ENCODE peak calls at places on chromosomes 5 and 9, in six cellular contexts. P, W, Z, H, M and L are unnamed samples.
A peak's percentile ranks its signal among the peaks of the same experiment; 100 is the strongest.

GRCh38 chr9:135616621-135617537 is 22.5 kb downstream of the GLT6D1 start:
- DNase-seq in M (no peak), P (no peak), W (no peak), Z (no peak), H (no peak), L (no peak)

GRCh38 chr5:97475847-97476246 is 292.8 kb upstream of the RIOK2 start:
- DNase-seq in P (no peak), M (no peak), W (no peak), Z (no peak), H (no peak), L (no peak)

GRCh38 chr9:124594673-124595072 is 87.5 kb upstream of the NR5A1 start:
- DNase-seq in W (no peak), P (no peak), Z (peak; percentile 7), M (no peak), H (no peak), L (no peak)

GRCh38 chr5:158807-159447 is 32.4 kb upstream of the LRRC14B start:
- DNase-seq in H (peak; percentile 61), Z (no peak), M (no peak), W (no peak), P (no peak), L (no peak)

GRCh38 chr5:80082731-80083114 is 47.6 kb downstream of the THBS4 start:
- DNase-seq in M (peak; percentile 80), W (peak; percentile 79), Z (peak; percentile 78), P (peak; percentile 91), H (peak; percentile 89), L (peak; percentile 12)

GRCh38 chr9:133443982-133444381 is 15.8 kb upstream of the CACFD1 start:
- DNase-seq in Z (no peak), P (no peak), H (no peak), M (no peak), W (peak; percentile 28), L (no peak)

GRCh38 chr9:116156621-116157314 is 3.2 kb downstream of the PAPPA start:
- DNase-seq in H (peak; percentile 84), Z (peak; percentile 93), P (no peak), M (peak; percentile 96), W (peak; percentile 96), L (no peak)

GRCh38 chr9:121267689-121268597 is at the start of gene GSN:
- DNase-seq in W (peak; percentile 68), H (peak; percentile 95), M (peak; percentile 67), P (peak; percentile 69), Z (peak; percentile 63), L (peak; percentile 59)

GRCh38 chr9:19577411-19577810 is 168.6 kb downstream of the ACER2 start:
- DNase-seq in M (no peak), H (no peak), Z (no peak), P (no peak), W (no peak), L (no peak)

GRCh38 chr9:2481216-2481615 is 140.4 kb upstream of the VLDLR start:
- DNase-seq in W (no peak), P (no peak), H (no peak), M (no peak), Z (no peak), L (no peak)

GRCh38 chr9:130111805-130112204 is 58.1 kb downstream of the GPR107 start:
- DNase-seq in H (peak; percentile 45), P (no peak), Z (no peak), W (no peak), M (no peak), L (no peak)

GRCh38 chr9:133113163-133113927 is 7.7 kb downstream of the RALGDS start:
- DNase-seq in W (no peak), H (peak; percentile 85), P (no peak), Z (no peak), M (no peak), L (no peak)

GRCh38 chr9:131977074-131977838 is 102.4 kb downstream of the MED27 start:
- DNase-seq in P (no peak), Z (no peak), M (no peak), W (no peak), H (no peak), L (no peak)

GRCh38 chr5:140571105-140571504 is 6.5 kb downstream of the SLC35A4 start:
- DNase-seq in H (no peak), M (no peak), P (no peak), W (no peak), Z (no peak), L (no peak)

GRCh38 chr5:147643142-147643541 is 133.3 kb upstream of the DPYSL3 start:
- DNase-seq in P (no peak), W (peak; percentile 15), Z (no peak), H (no peak), M (no peak), L (no peak)

GRCh38 chr9:24051587-24051986 is 225.5 kb upstream of the ELAVL2 start:
- DNase-seq in W (no peak), H (no peak), P (no peak), Z (no peak), M (no peak), L (no peak)

GRCh38 chr5:372911-373709 is 51.6 kb downstream of the AHRR start:
- DNase-seq in H (peak; percentile 71), P (no peak), Z (no peak), M (peak; percentile 14), W (no peak), L (no peak)

GRCh38 chr5:20128346-20128745 is 140.3 kb upstream of the CDH18 start:
- DNase-seq in H (no peak), M (no peak), W (no peak), Z (no peak), P (no peak), L (no peak)

GRCh38 chr9:20144255-20144654 is 355.4 kb upstream of the SLC24A2 start:
- DNase-seq in P (no peak), M (no peak), Z (no peak), W (no peak), H (no peak), L (no peak)

GRCh38 chr5:82396871-82397514 is 118.8 kb upstream of the RPS23 start:
- DNase-seq in W (peak; percentile 100), Z (peak; percentile 100), M (peak; percentile 99), H (peak; percentile 92), P (peak; percentile 73), L (no peak)

GRCh38 chr5:109561447-109561846 is 128.3 kb upstream of the MAN2A1 start:
- DNase-seq in H (no peak), Z (no peak), W (no peak), P (no peak), M (no peak), L (no peak)

GRCh38 chr5:124060413-124061095 is 548.6 kb downstream of the CSNK1G3 start:
- DNase-seq in P (no peak), M (no peak), Z (no peak), W (no peak), H (no peak), L (no peak)

GRCh38 chr9:114869845-114870244 is 60.5 kb downstream of the TNFSF8 start:
- DNase-seq in P (peak; percentile 61), Z (no peak), H (no peak), M (no peak), W (no peak), L (no peak)

GRCh38 chr9:113588936-113589335 is 125.4 kb downstream of the RGS3 start:
- DNase-seq in H (peak; percentile 60), P (no peak), Z (no peak), M (no peak), W (no peak), L (no peak)